ENCODE peak calls at places on chromosome 22, in four cellular contexts. O is iPS DF 6.9, D is tibial artery, K is Panc1. H is an unnamed sample.

GRCh38 chr22:29625090-29625825 is 21.8 kb downstream of the NF2 start:
- DNase-seq in O (no peak), D (peak; percentile 46), K (no peak), H (no peak)

GRCh38 chr22:37545703-37546435 is 14.4 kb upstream of the CDC42EP1 start:
- DNase-seq in O (no peak), D (peak; percentile 94), K (no peak), H (no peak)

GRCh38 chr22:34301569-34301968 is 381.3 kb upstream of the LARGE1 start:
- DNase-seq in O (no peak), D (no peak), K (no peak), H (no peak)

GRCh38 chr22:27129266-27129665 is 471.9 kb downstream of the MIAT start:
- DNase-seq in O (no peak), D (no peak), K (no peak), H (no peak)

GRCh38 chr22:20904008-20904979 is 12.9 kb upstream of the CRKL start:
- DNase-seq in O (no peak), D (peak; percentile 62), K (peak; percentile 83), H (no peak)

GRCh38 chr22:20092477-20092854 is 12.4 kb downstream of the DGCR8 start:
- DNase-seq in O (no peak), D (no peak), K (no peak), H (no peak)

GRCh38 chr22:30183861-30184278 is 62.7 kb downstream of the LIF start:
- DNase-seq in O (no peak), D (no peak), K (no peak), H (no peak)

GRCh38 chr22:17827466-17827865 is 53.2 kb upstream of the BID start:
- DNase-seq in O (no peak), D (no peak), K (no peak), H (no peak)

GRCh38 chr22:29314537-29315285 is 786 bp downstream of the RASL10A start:
- DNase-seq in O (no peak), D (no peak), K (no peak), H (no peak)

GRCh38 chr22:20463324-20464095 is 25.9 kb upstream of the SCARF2 start:
- DNase-seq in O (no peak), D (no peak), K (no peak), H (no peak)

GRCh38 chr22:41883400-41883799 is 31.5 kb downstream of the SHISA8 start:
- DNase-seq in O (no peak), D (no peak), K (no peak), H (no peak)

GRCh38 chr22:44931077-44931540 is 78.7 kb downstream of the PHF21B start:
- DNase-seq in O (no peak), D (no peak), K (no peak), H (no peak)

GRCh38 chr22:28268845-28269244 is 349.8 kb upstream of the PITPNB start:
- DNase-seq in O (no peak), D (peak; percentile 28), K (no peak), H (no peak)

GRCh38 chr22:22369962-22370265 is 125.3 kb downstream of the VPREB1 start:
- DNase-seq in O (no peak), D (peak; percentile 31), K (no peak), H (no peak)

GRCh38 chr22:45009881-45010531 is at the start of gene PHF21B:
- DNase-seq in O (no peak), D (no peak), K (no peak), H (no peak)

GRCh38 chr22:43236401-43237166 is 49.6 kb upstream of the TTLL12 start:
- DNase-seq in O (no peak), D (no peak), K (no peak), H (no peak)

GRCh38 chr22:40340044-40340443 is 6.3 kb upstream of the ADSL start:
- DNase-seq in O (no peak), D (no peak), K (no peak), H (no peak)

GRCh38 chr22:30373331-30374325 is 13.6 kb downstream of the RNF215 start:
- DNase-seq in O (no peak), D (no peak), K (no peak), H (no peak)

GRCh38 chr22:29143848-29144785 is 61.6 kb upstream of the EMID1 start:
- DNase-seq in O (no peak), D (no peak), K (no peak), H (no peak)

GRCh38 chr22:37529652-37530345 is 10.6 kb upstream of the CARD10 start:
- DNase-seq in O (no peak), D (no peak), K (no peak), H (no peak)

GRCh38 chr22:44839721-44840120 is 87.3 kb downstream of the ARHGAP8 start:
- DNase-seq in O (no peak), D (no peak), K (no peak), H (no peak)

GRCh38 chr22:37303821-37304274 is 21.5 kb downstream of the CYTH4 start:
- DNase-seq in O (no peak), D (peak; percentile 37), K (peak; percentile 75), H (no peak)

GRCh38 chr22:43658823-43659222 is 153.3 kb downstream of the EFCAB6 start:
- DNase-seq in O (no peak), D (no peak), K (no peak), H (no peak)

GRCh38 chr22:47394504-47395440 is 632.3 kb downstream of the TBC1D22A start:
- DNase-seq in O (no peak), D (no peak), K (no peak), H (no peak)

GRCh38 chr22:47395481-47395880 is 633.0 kb downstream of the TBC1D22A start:
- DNase-seq in O (no peak), D (peak; percentile 14), K (peak; percentile 2), H (no peak)

GRCh38 chr22:47397673-47398072 is 635.2 kb downstream of the TBC1D22A start:
- DNase-seq in O (no peak), D (no peak), K (no peak), H (no peak)

GRCh38 chr22:47396105-47396504 is 633.7 kb downstream of the TBC1D22A start:
- DNase-seq in O (no peak), D (peak; percentile 10), K (no peak), H (no peak)

DNA sequence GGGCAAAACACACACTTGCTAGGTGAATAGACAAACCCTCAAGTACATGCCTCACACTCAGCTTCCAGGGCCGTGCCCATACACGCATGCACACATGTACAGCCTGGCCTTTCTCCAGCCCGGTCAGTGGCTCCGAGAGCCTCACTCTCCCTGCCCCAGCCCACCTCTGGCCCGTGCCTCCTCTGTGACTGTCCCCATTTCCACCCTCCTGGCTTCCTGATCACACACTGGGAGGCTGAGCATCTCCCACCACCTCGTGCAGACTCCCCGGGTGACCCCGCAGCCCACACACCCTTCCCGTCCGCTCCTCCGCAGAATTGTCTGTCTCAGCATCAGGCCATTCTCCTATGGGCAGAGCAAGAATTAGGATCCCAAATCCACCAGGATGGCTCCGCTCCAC is 634.1 kb downstream of the TBC1D22A start:
- DNase-seq in O (no peak), D (no peak), K (no peak), H (no peak)
- H3K9me3 ChIP-seq in O (peaks cover 43% of the 10 kb centered on the region), D (no peaks in the 10 kb centered on the region), K (no peaks in the 10 kb centered on the region), H (no peaks in the 10 kb centered on the region)

DNA sequence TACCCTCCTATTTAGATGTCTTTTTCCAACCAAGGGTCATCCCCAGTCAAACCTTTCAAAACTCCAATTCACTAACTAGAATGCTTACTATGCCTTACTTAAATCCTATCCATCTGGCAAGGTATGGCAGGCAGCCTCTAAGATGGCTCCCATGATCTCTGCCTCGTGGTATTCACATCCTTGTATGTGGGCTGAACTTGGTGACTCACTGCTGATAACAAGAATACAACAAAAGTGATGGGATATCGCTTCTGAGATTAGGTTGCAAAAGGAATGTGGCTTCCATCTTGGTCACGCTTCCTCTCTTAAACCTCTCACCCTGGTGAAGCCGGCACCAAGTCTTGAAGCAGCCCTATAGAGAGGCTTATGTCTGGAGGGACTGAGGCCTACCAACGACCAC is 29.6 kb upstream of the UPB1 start:
- DNase-seq in O (no peak), D (no peak), K (no peak), H (no peak)
- H3K9me3 ChIP-seq in O (no peaks in the 10 kb centered on the region), D (no peaks in the 10 kb centered on the region), K (no peaks in the 10 kb centered on the region), H (no peaks in the 10 kb centered on the region)

DNA sequence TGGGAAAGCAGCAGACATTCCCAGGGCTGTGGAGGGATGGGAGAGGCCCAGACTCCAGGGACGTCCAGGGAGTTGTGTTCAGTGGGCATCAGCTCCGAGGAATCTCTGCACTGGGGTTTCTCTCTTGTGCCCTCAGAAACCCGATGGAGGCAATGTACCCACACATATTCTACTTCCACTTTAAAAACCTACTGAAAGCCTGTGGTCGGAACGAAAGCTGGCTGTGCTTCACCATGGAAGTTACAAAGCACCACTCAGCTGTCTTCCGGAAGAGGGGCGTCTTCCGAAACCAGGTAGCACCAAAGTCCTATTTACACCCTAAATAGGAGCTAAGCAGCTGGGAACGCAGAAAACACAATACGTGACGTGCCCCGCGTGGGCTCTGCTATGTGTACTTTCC is 8.3 kb downstream of the APOBEC3D start:
- DNase-seq in O (no peak), D (no peak), K (no peak), H (no peak)
- H3K9me3 ChIP-seq in O (no peaks in the 10 kb centered on the region), D (no peaks in the 10 kb centered on the region), K (no peaks in the 10 kb centered on the region), H (no peaks in the 10 kb centered on the region)

GRCh38 chr22:49521787-49522224 is 305.9 kb downstream of the BRD1 start:
- DNase-seq in O (no peak), D (no peak), K (no peak), H (no peak)
- H3K9me3 ChIP-seq in O (peaks cover 34% of the 10 kb centered on the region), D (no peaks in the 10 kb centered on the region), K (no peaks in the 10 kb centered on the region), H (no peaks in the 10 kb centered on the region)

DNA sequence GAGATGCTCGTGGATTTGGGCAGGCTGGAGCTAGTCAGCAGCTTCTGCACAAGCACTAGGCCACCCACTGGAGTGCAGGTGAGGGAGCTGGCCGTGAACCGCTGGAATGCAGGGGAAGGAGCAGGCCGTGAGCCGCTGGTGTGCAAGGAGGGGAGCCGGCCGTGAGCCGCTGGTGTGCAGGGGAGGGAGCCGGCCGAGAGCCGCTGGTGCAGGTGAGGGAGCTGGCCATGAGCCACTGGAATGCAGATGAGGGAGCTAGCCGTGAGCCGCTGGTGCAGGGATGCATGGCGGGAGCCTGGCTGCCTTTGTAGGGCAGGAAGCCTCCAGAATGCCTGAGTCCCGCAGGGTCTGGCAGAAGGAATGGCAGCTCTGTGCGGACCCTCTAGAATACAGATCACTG is 4220.0 kb upstream of the OR11H1 start:
- DNase-seq in O (no peak), D (no peak), K (no peak), H (no peak)
- H3K9me3 ChIP-seq in O (peaks cover 18% of the 10 kb centered on the region), D (peaks cover 42% of the 10 kb centered on the region), K (no peaks in the 10 kb centered on the region), H (peaks cover 7% of the 10 kb centered on the region)

DNA sequence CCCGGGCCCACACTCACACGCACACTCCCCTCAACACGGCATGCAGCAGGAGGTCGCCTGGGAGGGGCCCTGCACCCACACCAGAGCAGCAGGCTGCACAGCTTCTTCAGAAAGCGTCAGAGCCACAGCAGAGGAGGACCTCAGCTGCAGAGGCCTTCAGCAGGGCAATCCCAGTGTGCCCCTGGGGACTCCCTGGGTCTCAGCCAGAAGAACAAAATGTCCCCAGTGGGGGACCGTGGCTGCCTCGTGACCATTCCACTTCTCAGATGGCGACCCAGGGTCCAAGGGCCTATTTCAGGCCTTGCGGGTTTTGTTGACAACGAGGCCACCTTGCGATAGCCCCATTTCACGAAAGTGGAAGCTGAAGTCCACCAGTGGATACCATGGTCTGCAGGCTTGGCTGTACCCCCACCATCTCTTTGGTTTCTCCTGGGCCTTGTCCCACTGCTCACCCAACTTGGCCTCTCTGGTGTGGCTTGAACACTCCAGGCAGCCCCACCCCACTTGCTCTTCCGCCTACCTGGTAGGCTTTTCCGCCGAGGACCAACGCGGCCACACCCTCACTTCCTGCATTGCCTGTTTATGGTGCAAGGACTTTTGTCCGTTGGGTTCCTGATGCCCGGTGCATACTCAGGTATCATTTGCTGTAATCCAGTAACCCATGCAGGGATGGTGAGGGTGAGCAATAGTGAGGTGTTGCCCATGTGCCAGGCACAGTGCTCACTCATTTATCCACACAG is 38.1 kb downstream of the MB start:
- DNase-seq in O (no peak), D (no peak), K (no peak), H (no peak)
- H3K9me3 ChIP-seq in O (no peaks in the 10 kb centered on the region), D (no peaks in the 10 kb centered on the region), K (no peaks in the 10 kb centered on the region), H (no peaks in the 10 kb centered on the region)

GRCh38 chr22:49470741-49471134 is 356.9 kb downstream of the BRD1 start:
- DNase-seq in O (no peak), D (peak; percentile 2), K (no peak), H (no peak)
- H3K9me3 ChIP-seq in O (peaks cover 24% of the 10 kb centered on the region), D (no peaks in the 10 kb centered on the region), K (no peaks in the 10 kb centered on the region), H (no peaks in the 10 kb centered on the region)